ENCODE peak calls at places on chromosome 16, in five cellular contexts. One of them, this sample, is unnamed.

GRCh38 chr16:24939738-24940137 is 75.4 kb downstream of the ARHGAP17 start:
- DNase-seq in hypothalamus: no peak
- DNase-seq in HEK293T: no peak
- DNase-seq in epithelial cell of esophagus: no peak
- DNase-seq in NCI-H226: no peak
- DNase-seq in this sample: no peak

GRCh38 chr16:66617728-66618127 is 13.2 kb downstream of the CMTM3 start:
- DNase-seq in HEK293T: no peak
- DNase-seq in epithelial cell of esophagus: no peak
- DNase-seq in NCI-H226: no peak
- DNase-seq in hypothalamus: no peak
- DNase-seq in this sample: peak

GRCh38 chr16:12178251-12178990 is 201.9 kb downstream of the SNX29 start:
- DNase-seq in epithelial cell of esophagus: no peak
- DNase-seq in hypothalamus: no peak
- DNase-seq in HEK293T: no peak
- DNase-seq in NCI-H226: no peak
- DNase-seq in this sample: no peak

GRCh38 chr16:20838250-20838649 is 31.9 kb downstream of the REXO5 start:
- DNase-seq in epithelial cell of esophagus: no peak
- DNase-seq in HEK293T: no peak
- DNase-seq in NCI-H226: no peak
- DNase-seq in hypothalamus: no peak
- DNase-seq in this sample: no peak

GRCh38 chr16:84740596-84741071 is 40.8 kb downstream of the USP10 start:
- DNase-seq in epithelial cell of esophagus: no peak
- DNase-seq in HEK293T: no peak
- DNase-seq in NCI-H226: no peak
- DNase-seq in hypothalamus: no peak
- DNase-seq in this sample: no peak

GRCh38 chr16:81717662-81718189 is 61.4 kb upstream of the PLCG2 start:
- DNase-seq in HEK293T: no peak
- DNase-seq in epithelial cell of esophagus: no peak
- DNase-seq in NCI-H226: no peak
- DNase-seq in hypothalamus: no peak
- DNase-seq in this sample: no peak

GRCh38 chr16:69107311-69107962 is 2.0 kb downstream of the HAS3 start:
- DNase-seq in epithelial cell of esophagus: peak
- DNase-seq in hypothalamus: no peak
- DNase-seq in HEK293T: no peak
- DNase-seq in NCI-H226: no peak
- DNase-seq in this sample: peak

GRCh38 chr16:50756466-50756865 is 14.6 kb downstream of the CYLD start:
- DNase-seq in HEK293T: no peak
- DNase-seq in epithelial cell of esophagus: peak
- DNase-seq in hypothalamus: no peak
- DNase-seq in NCI-H226: no peak
- DNase-seq in this sample: no peak

GRCh38 chr16:84243732-84244131 is 3.9 kb upstream of the KCNG4 start:
- DNase-seq in hypothalamus: no peak
- DNase-seq in HEK293T: no peak
- DNase-seq in epithelial cell of esophagus: no peak
- DNase-seq in NCI-H226: no peak
- DNase-seq in this sample: no peak

GRCh38 chr16:85129846-85130706 is 17.8 kb upstream of the CIBAR2 start:
- DNase-seq in NCI-H226: no peak
- DNase-seq in epithelial cell of esophagus: no peak
- DNase-seq in HEK293T: no peak
- DNase-seq in hypothalamus: no peak
- DNase-seq in this sample: no peak

GRCh38 chr16:49548571-49548970 is 175.0 kb downstream of the C16orf78 start:
- DNase-seq in NCI-H226: no peak
- DNase-seq in hypothalamus: no peak
- DNase-seq in epithelial cell of esophagus: no peak
- DNase-seq in HEK293T: no peak
- DNase-seq in this sample: no peak

GRCh38 chr16:84813141-84813933 is 6.4 kb upstream of the CRISPLD2 start:
- DNase-seq in hypothalamus: no peak
- DNase-seq in epithelial cell of esophagus: no peak
- DNase-seq in NCI-H226: no peak
- DNase-seq in HEK293T: no peak
- DNase-seq in this sample: no peak

GRCh38 chr16:66713076-66713475 is 16.5 kb upstream of the CMTM4 start:
- DNase-seq in HEK293T: no peak
- DNase-seq in epithelial cell of esophagus: no peak
- DNase-seq in NCI-H226: no peak
- DNase-seq in hypothalamus: no peak
- DNase-seq in this sample: no peak

GRCh38 chr16:19083670-19084069 is 16.3 kb downstream of the COQ7 start:
- DNase-seq in epithelial cell of esophagus: no peak
- DNase-seq in hypothalamus: no peak
- DNase-seq in NCI-H226: no peak
- DNase-seq in HEK293T: no peak
- DNase-seq in this sample: no peak

GRCh38 chr16:83899272-83899897 is 470 bp downstream of the MLYCD start:
- DNase-seq in hypothalamus: no peak
- DNase-seq in HEK293T: peak
- DNase-seq in epithelial cell of esophagus: peak
- DNase-seq in NCI-H226: peak
- DNase-seq in this sample: peak

GRCh38 chr16:56682703-56683397 is 580 bp downstream of the MT1X start:
- DNase-seq in HEK293T: no peak
- DNase-seq in hypothalamus: no peak
- DNase-seq in NCI-H226: no peak
- DNase-seq in epithelial cell of esophagus: no peak
- DNase-seq in this sample: no peak

GRCh38 chr16:81832801-81833547 is 53.9 kb downstream of the PLCG2 start:
- DNase-seq in hypothalamus: no peak
- DNase-seq in HEK293T: no peak
- DNase-seq in epithelial cell of esophagus: no peak
- DNase-seq in NCI-H226: no peak
- DNase-seq in this sample: no peak

GRCh38 chr16:30837904-30838303 is 50.9 kb upstream of the ZNF629 start:
- DNase-seq in epithelial cell of esophagus: no peak
- DNase-seq in HEK293T: no peak
- DNase-seq in hypothalamus: no peak
- DNase-seq in NCI-H226: peak
- DNase-seq in this sample: peak

GRCh38 chr16:11405331-11406176 is 60.3 kb downstream of the RMI2 start:
- DNase-seq in HEK293T: peak
- DNase-seq in NCI-H226: no peak
- DNase-seq in hypothalamus: no peak
- DNase-seq in epithelial cell of esophagus: peak
- DNase-seq in this sample: peak

GRCh38 chr16:26795184-26795583 is 271.5 kb upstream of the C16orf82 start:
- DNase-seq in HEK293T: no peak
- DNase-seq in NCI-H226: no peak
- DNase-seq in hypothalamus: no peak
- DNase-seq in epithelial cell of esophagus: no peak
- DNase-seq in this sample: no peak

GRCh38 chr16:49399594-49400364 is 26.2 kb downstream of the C16orf78 start:
- DNase-seq in hypothalamus: no peak
- DNase-seq in HEK293T: no peak
- DNase-seq in NCI-H226: no peak
- DNase-seq in epithelial cell of esophagus: no peak
- DNase-seq in this sample: no peak

GRCh38 chr16:56426585-56426984 is 1.2 kb upstream of the AMFR start:
- DNase-seq in HEK293T: no peak
- DNase-seq in hypothalamus: no peak
- DNase-seq in NCI-H226: peak
- DNase-seq in epithelial cell of esophagus: peak
- DNase-seq in this sample: peak

GRCh38 chr16:23182206-23182674 is 305 bp upstream of the SCNN1G start:
- DNase-seq in hypothalamus: peak
- DNase-seq in NCI-H226: peak
- DNase-seq in HEK293T: peak
- DNase-seq in epithelial cell of esophagus: peak
- DNase-seq in this sample: peak

GRCh38 chr16:61681673-61682072 is 354.6 kb downstream of the CDH8 start:
- DNase-seq in epithelial cell of esophagus: no peak
- DNase-seq in HEK293T: no peak
- DNase-seq in hypothalamus: no peak
- DNase-seq in NCI-H226: no peak
- DNase-seq in this sample: no peak

GRCh38 chr16:5468488-5468887 is 370.9 kb upstream of the EEF2KMT start:
- DNase-seq in NCI-H226: no peak
- DNase-seq in HEK293T: no peak
- DNase-seq in epithelial cell of esophagus: no peak
- DNase-seq in hypothalamus: no peak
- DNase-seq in this sample: no peak

GRCh38 chr16:19008245-19008644 is 24.5 kb downstream of the TMC7 start:
- DNase-seq in NCI-H226: peak
- DNase-seq in hypothalamus: no peak
- DNase-seq in epithelial cell of esophagus: peak
- DNase-seq in HEK293T: no peak
- DNase-seq in this sample: peak